ENCODE peak calls at places on chromosomes 12 and 14, in four cellular contexts. One of them, this sample, is unnamed.

GRCh38 chr12:108565976-108566375 is 3.6 kb downstream of the ISCU start:
- DNase-seq in RPMI8226: peak
- DNase-seq in activated T-helper 1 cell treated with anti-CD3 and anti-CD28 coated beads, Interleukin-12 subunit alpha, Interleukin-12 subunit beta, Interleukin-2, Interleukin-4 antibody, amounts not matched to agents 30 ng/mL and 10 ng/mL and 1 ng/mL, durations not matched to agents 14 hours and 24 hours and 36 hours: no peak
- DNase-seq in renal cortical epithelial cell: peak
- DNase-seq in this sample: no peak

GRCh38 chr12:124055066-124055465 is 82.1 kb downstream of the ZNF664 start:
- DNase-seq in RPMI8226: no peak
- DNase-seq in activated T-helper 1 cell treated with anti-CD3 and anti-CD28 coated beads, Interleukin-12 subunit alpha, Interleukin-12 subunit beta, Interleukin-2, Interleukin-4 antibody, amounts not matched to agents 30 ng/mL and 10 ng/mL and 1 ng/mL, durations not matched to agents 14 hours and 24 hours and 36 hours: no peak
- DNase-seq in renal cortical epithelial cell: no peak
- DNase-seq in this sample: no peak

GRCh38 chr12:127158385-127159061 is 1108.4 kb upstream of the TMEM132C start:
- DNase-seq in RPMI8226: no peak
- DNase-seq in activated T-helper 1 cell treated with anti-CD3 and anti-CD28 coated beads, Interleukin-12 subunit alpha, Interleukin-12 subunit beta, Interleukin-2, Interleukin-4 antibody, amounts not matched to agents 30 ng/mL and 10 ng/mL and 1 ng/mL, durations not matched to agents 14 hours and 24 hours and 36 hours: no peak
- DNase-seq in renal cortical epithelial cell: no peak
- DNase-seq in this sample: no peak

GRCh38 chr14:79028281-79028680 is 858.1 kb downstream of the NRXN3 start:
- DNase-seq in RPMI8226: no peak
- DNase-seq in activated T-helper 1 cell treated with anti-CD3 and anti-CD28 coated beads, Interleukin-12 subunit alpha, Interleukin-12 subunit beta, Interleukin-2, Interleukin-4 antibody, amounts not matched to agents 30 ng/mL and 10 ng/mL and 1 ng/mL, durations not matched to agents 14 hours and 24 hours and 36 hours: no peak
- DNase-seq in renal cortical epithelial cell: no peak
- DNase-seq in this sample: no peak

GRCh38 chr12:130775953-130776856 is 60.1 kb upstream of the RIMBP2 start:
- DNase-seq in RPMI8226: no peak
- DNase-seq in activated T-helper 1 cell treated with anti-CD3 and anti-CD28 coated beads, Interleukin-12 subunit alpha, Interleukin-12 subunit beta, Interleukin-2, Interleukin-4 antibody, amounts not matched to agents 30 ng/mL and 10 ng/mL and 1 ng/mL, durations not matched to agents 14 hours and 24 hours and 36 hours: no peak
- DNase-seq in renal cortical epithelial cell: peak
- DNase-seq in this sample: peak

GRCh38 chr12:132308311-132309161 is 20.9 kb downstream of the GALNT9 start:
- DNase-seq in RPMI8226: no peak
- DNase-seq in activated T-helper 1 cell treated with anti-CD3 and anti-CD28 coated beads, Interleukin-12 subunit alpha, Interleukin-12 subunit beta, Interleukin-2, Interleukin-4 antibody, amounts not matched to agents 30 ng/mL and 10 ng/mL and 1 ng/mL, durations not matched to agents 14 hours and 24 hours and 36 hours: no peak
- DNase-seq in renal cortical epithelial cell: no peak
- DNase-seq in this sample: no peak

GRCh38 chr12:106584104-106585064 is 1.6 kb downstream of the RFX4 start:
- DNase-seq in RPMI8226: no peak
- DNase-seq in activated T-helper 1 cell treated with anti-CD3 and anti-CD28 coated beads, Interleukin-12 subunit alpha, Interleukin-12 subunit beta, Interleukin-2, Interleukin-4 antibody, amounts not matched to agents 30 ng/mL and 10 ng/mL and 1 ng/mL, durations not matched to agents 14 hours and 24 hours and 36 hours: no peak
- DNase-seq in renal cortical epithelial cell: no peak
- DNase-seq in this sample: no peak

GRCh38 chr14:72605921-72606220 is 288.0 kb downstream of the DPF3 start:
- DNase-seq in RPMI8226: no peak
- DNase-seq in activated T-helper 1 cell treated with anti-CD3 and anti-CD28 coated beads, Interleukin-12 subunit alpha, Interleukin-12 subunit beta, Interleukin-2, Interleukin-4 antibody, amounts not matched to agents 30 ng/mL and 10 ng/mL and 1 ng/mL, durations not matched to agents 14 hours and 24 hours and 36 hours: no peak
- DNase-seq in renal cortical epithelial cell: no peak
- DNase-seq in this sample: no peak

GRCh38 chr14:102046337-102047278 is 40.2 kb downstream of the HSP90AA1 start:
- DNase-seq in RPMI8226: peak
- DNase-seq in activated T-helper 1 cell treated with anti-CD3 and anti-CD28 coated beads, Interleukin-12 subunit alpha, Interleukin-12 subunit beta, Interleukin-2, Interleukin-4 antibody, amounts not matched to agents 30 ng/mL and 10 ng/mL and 1 ng/mL, durations not matched to agents 14 hours and 24 hours and 36 hours: no peak
- DNase-seq in renal cortical epithelial cell: peak
- DNase-seq in this sample: peak

GRCh38 chr12:66288121-66288520 is 14.2 kb upstream of the HELB start:
- DNase-seq in RPMI8226: no peak
- DNase-seq in activated T-helper 1 cell treated with anti-CD3 and anti-CD28 coated beads, Interleukin-12 subunit alpha, Interleukin-12 subunit beta, Interleukin-2, Interleukin-4 antibody, amounts not matched to agents 30 ng/mL and 10 ng/mL and 1 ng/mL, durations not matched to agents 14 hours and 24 hours and 36 hours: peak
- DNase-seq in renal cortical epithelial cell: no peak
- DNase-seq in this sample: no peak

GRCh38 chr14:92687681-92688433 is 60.6 kb downstream of the LGMN start:
- DNase-seq in RPMI8226: no peak
- DNase-seq in activated T-helper 1 cell treated with anti-CD3 and anti-CD28 coated beads, Interleukin-12 subunit alpha, Interleukin-12 subunit beta, Interleukin-2, Interleukin-4 antibody, amounts not matched to agents 30 ng/mL and 10 ng/mL and 1 ng/mL, durations not matched to agents 14 hours and 24 hours and 36 hours: no peak
- DNase-seq in renal cortical epithelial cell: no peak
- DNase-seq in this sample: no peak

GRCh38 chr14:68612049-68612448 is 180.8 kb downstream of the ZFP36L1 start:
- DNase-seq in RPMI8226: no peak
- DNase-seq in activated T-helper 1 cell treated with anti-CD3 and anti-CD28 coated beads, Interleukin-12 subunit alpha, Interleukin-12 subunit beta, Interleukin-2, Interleukin-4 antibody, amounts not matched to agents 30 ng/mL and 10 ng/mL and 1 ng/mL, durations not matched to agents 14 hours and 24 hours and 36 hours: no peak
- DNase-seq in renal cortical epithelial cell: no peak
- DNase-seq in this sample: no peak

GRCh38 chr14:92513966-92514843 is 624 bp downstream of the RIN3 start:
- DNase-seq in RPMI8226: no peak
- DNase-seq in activated T-helper 1 cell treated with anti-CD3 and anti-CD28 coated beads, Interleukin-12 subunit alpha, Interleukin-12 subunit beta, Interleukin-2, Interleukin-4 antibody, amounts not matched to agents 30 ng/mL and 10 ng/mL and 1 ng/mL, durations not matched to agents 14 hours and 24 hours and 36 hours: no peak
- DNase-seq in renal cortical epithelial cell: no peak
- DNase-seq in this sample: no peak

GRCh38 chr12:32331133-32331532 is 68.2 kb upstream of the FGD4 start:
- DNase-seq in RPMI8226: no peak
- DNase-seq in activated T-helper 1 cell treated with anti-CD3 and anti-CD28 coated beads, Interleukin-12 subunit alpha, Interleukin-12 subunit beta, Interleukin-2, Interleukin-4 antibody, amounts not matched to agents 30 ng/mL and 10 ng/mL and 1 ng/mL, durations not matched to agents 14 hours and 24 hours and 36 hours: no peak
- DNase-seq in renal cortical epithelial cell: peak
- DNase-seq in this sample: no peak

GRCh38 chr12:7060353-7060954 is at the start of gene C1S:
- DNase-seq in RPMI8226: no peak
- DNase-seq in activated T-helper 1 cell treated with anti-CD3 and anti-CD28 coated beads, Interleukin-12 subunit alpha, Interleukin-12 subunit beta, Interleukin-2, Interleukin-4 antibody, amounts not matched to agents 30 ng/mL and 10 ng/mL and 1 ng/mL, durations not matched to agents 14 hours and 24 hours and 36 hours: no peak
- DNase-seq in renal cortical epithelial cell: peak
- DNase-seq in this sample: peak

GRCh38 chr12:85872497-85873091 is 1.5 kb upstream of the NTS start:
- DNase-seq in RPMI8226: peak
- DNase-seq in activated T-helper 1 cell treated with anti-CD3 and anti-CD28 coated beads, Interleukin-12 subunit alpha, Interleukin-12 subunit beta, Interleukin-2, Interleukin-4 antibody, amounts not matched to agents 30 ng/mL and 10 ng/mL and 1 ng/mL, durations not matched to agents 14 hours and 24 hours and 36 hours: no peak
- DNase-seq in renal cortical epithelial cell: peak
- DNase-seq in this sample: peak

GRCh38 chr12:68349083-68349700 is 17.0 kb upstream of the MDM1 start:
- DNase-seq in RPMI8226: no peak
- DNase-seq in activated T-helper 1 cell treated with anti-CD3 and anti-CD28 coated beads, Interleukin-12 subunit alpha, Interleukin-12 subunit beta, Interleukin-2, Interleukin-4 antibody, amounts not matched to agents 30 ng/mL and 10 ng/mL and 1 ng/mL, durations not matched to agents 14 hours and 24 hours and 36 hours: no peak
- DNase-seq in renal cortical epithelial cell: peak
- DNase-seq in this sample: no peak

GRCh38 chr14:81474156-81474492 is 59.5 kb downstream of the SEL1L start:
- DNase-seq in RPMI8226: peak
- DNase-seq in activated T-helper 1 cell treated with anti-CD3 and anti-CD28 coated beads, Interleukin-12 subunit alpha, Interleukin-12 subunit beta, Interleukin-2, Interleukin-4 antibody, amounts not matched to agents 30 ng/mL and 10 ng/mL and 1 ng/mL, durations not matched to agents 14 hours and 24 hours and 36 hours: no peak
- DNase-seq in renal cortical epithelial cell: no peak
- DNase-seq in this sample: no peak

GRCh38 chr14:50957296-50957695 is 13.0 kb upstream of the PYGL start:
- DNase-seq in RPMI8226: no peak
- DNase-seq in activated T-helper 1 cell treated with anti-CD3 and anti-CD28 coated beads, Interleukin-12 subunit alpha, Interleukin-12 subunit beta, Interleukin-2, Interleukin-4 antibody, amounts not matched to agents 30 ng/mL and 10 ng/mL and 1 ng/mL, durations not matched to agents 14 hours and 24 hours and 36 hours: no peak
- DNase-seq in renal cortical epithelial cell: no peak
- DNase-seq in this sample: no peak

GRCh38 chr14:50734950-50735697 is 67.0 kb upstream of the SAV1 start:
- DNase-seq in RPMI8226: no peak
- DNase-seq in activated T-helper 1 cell treated with anti-CD3 and anti-CD28 coated beads, Interleukin-12 subunit alpha, Interleukin-12 subunit beta, Interleukin-2, Interleukin-4 antibody, amounts not matched to agents 30 ng/mL and 10 ng/mL and 1 ng/mL, durations not matched to agents 14 hours and 24 hours and 36 hours: no peak
- DNase-seq in renal cortical epithelial cell: peak
- DNase-seq in this sample: no peak

GRCh38 chr12:71430756-71431155 is 8.8 kb upstream of the LGR5 start:
- DNase-seq in RPMI8226: no peak
- DNase-seq in activated T-helper 1 cell treated with anti-CD3 and anti-CD28 coated beads, Interleukin-12 subunit alpha, Interleukin-12 subunit beta, Interleukin-2, Interleukin-4 antibody, amounts not matched to agents 30 ng/mL and 10 ng/mL and 1 ng/mL, durations not matched to agents 14 hours and 24 hours and 36 hours: no peak
- DNase-seq in renal cortical epithelial cell: no peak
- DNase-seq in this sample: no peak

GRCh38 chr12:117836476-117836875 is 132.3 kb downstream of the KSR2 start:
- DNase-seq in RPMI8226: no peak
- DNase-seq in activated T-helper 1 cell treated with anti-CD3 and anti-CD28 coated beads, Interleukin-12 subunit alpha, Interleukin-12 subunit beta, Interleukin-2, Interleukin-4 antibody, amounts not matched to agents 30 ng/mL and 10 ng/mL and 1 ng/mL, durations not matched to agents 14 hours and 24 hours and 36 hours: no peak
- DNase-seq in renal cortical epithelial cell: no peak
- DNase-seq in this sample: no peak

GRCh38 chr12:54019924-54020586 is 8.2 kb upstream of the HOXC6 start:
- DNase-seq in RPMI8226: no peak
- DNase-seq in activated T-helper 1 cell treated with anti-CD3 and anti-CD28 coated beads, Interleukin-12 subunit alpha, Interleukin-12 subunit beta, Interleukin-2, Interleukin-4 antibody, amounts not matched to agents 30 ng/mL and 10 ng/mL and 1 ng/mL, durations not matched to agents 14 hours and 24 hours and 36 hours: no peak
- DNase-seq in renal cortical epithelial cell: no peak
- DNase-seq in this sample: no peak

GRCh38 chr14:105144666-105145380 is 23.8 kb downstream of the JAG2 start:
- DNase-seq in RPMI8226: no peak
- DNase-seq in activated T-helper 1 cell treated with anti-CD3 and anti-CD28 coated beads, Interleukin-12 subunit alpha, Interleukin-12 subunit beta, Interleukin-2, Interleukin-4 antibody, amounts not matched to agents 30 ng/mL and 10 ng/mL and 1 ng/mL, durations not matched to agents 14 hours and 24 hours and 36 hours: no peak
- DNase-seq in renal cortical epithelial cell: no peak
- DNase-seq in this sample: no peak

GRCh38 chr12:75446857-75447256 is 33.7 kb upstream of the GLIPR1 start:
- DNase-seq in RPMI8226: no peak
- DNase-seq in activated T-helper 1 cell treated with anti-CD3 and anti-CD28 coated beads, Interleukin-12 subunit alpha, Interleukin-12 subunit beta, Interleukin-2, Interleukin-4 antibody, amounts not matched to agents 30 ng/mL and 10 ng/mL and 1 ng/mL, durations not matched to agents 14 hours and 24 hours and 36 hours: no peak
- DNase-seq in renal cortical epithelial cell: peak
- DNase-seq in this sample: no peak

GRCh38 chr14:64885555-64885954 is 5.8 kb upstream of the SPTB start:
- DNase-seq in RPMI8226: no peak
- DNase-seq in activated T-helper 1 cell treated with anti-CD3 and anti-CD28 coated beads, Interleukin-12 subunit alpha, Interleukin-12 subunit beta, Interleukin-2, Interleukin-4 antibody, amounts not matched to agents 30 ng/mL and 10 ng/mL and 1 ng/mL, durations not matched to agents 14 hours and 24 hours and 36 hours: no peak
- DNase-seq in renal cortical epithelial cell: no peak
- DNase-seq in this sample: no peak

GRCh38 chr12:6507102-6507998 is 13.4 kb downstream of the NCAPD2 start:
- DNase-seq in RPMI8226: no peak
- DNase-seq in activated T-helper 1 cell treated with anti-CD3 and anti-CD28 coated beads, Interleukin-12 subunit alpha, Interleukin-12 subunit beta, Interleukin-2, Interleukin-4 antibody, amounts not matched to agents 30 ng/mL and 10 ng/mL and 1 ng/mL, durations not matched to agents 14 hours and 24 hours and 36 hours: no peak
- DNase-seq in renal cortical epithelial cell: no peak
- DNase-seq in this sample: no peak

GRCh38 chr14:66746316-66747006 is 238.5 kb downstream of the GPHN start:
- DNase-seq in RPMI8226: peak
- DNase-seq in activated T-helper 1 cell treated with anti-CD3 and anti-CD28 coated beads, Interleukin-12 subunit alpha, Interleukin-12 subunit beta, Interleukin-2, Interleukin-4 antibody, amounts not matched to agents 30 ng/mL and 10 ng/mL and 1 ng/mL, durations not matched to agents 14 hours and 24 hours and 36 hours: no peak
- DNase-seq in renal cortical epithelial cell: peak
- DNase-seq in this sample: peak

GRCh38 chr12:12024958-12025682 is 45.6 kb upstream of the BCL2L14 start:
- DNase-seq in RPMI8226: peak
- DNase-seq in activated T-helper 1 cell treated with anti-CD3 and anti-CD28 coated beads, Interleukin-12 subunit alpha, Interleukin-12 subunit beta, Interleukin-2, Interleukin-4 antibody, amounts not matched to agents 30 ng/mL and 10 ng/mL and 1 ng/mL, durations not matched to agents 14 hours and 24 hours and 36 hours: peak
- DNase-seq in renal cortical epithelial cell: peak
- DNase-seq in this sample: no peak

GRCh38 chr12:119457251-119457650 is 122.7 kb downstream of the CCDC60 start:
- DNase-seq in RPMI8226: no peak
- DNase-seq in activated T-helper 1 cell treated with anti-CD3 and anti-CD28 coated beads, Interleukin-12 subunit alpha, Interleukin-12 subunit beta, Interleukin-2, Interleukin-4 antibody, amounts not matched to agents 30 ng/mL and 10 ng/mL and 1 ng/mL, durations not matched to agents 14 hours and 24 hours and 36 hours: no peak
- DNase-seq in renal cortical epithelial cell: no peak
- DNase-seq in this sample: no peak

GRCh38 chr12:113302925-113303640 is 31.8 kb downstream of the SLC8B1 start:
- DNase-seq in RPMI8226: peak
- DNase-seq in activated T-helper 1 cell treated with anti-CD3 and anti-CD28 coated beads, Interleukin-12 subunit alpha, Interleukin-12 subunit beta, Interleukin-2, Interleukin-4 antibody, amounts not matched to agents 30 ng/mL and 10 ng/mL and 1 ng/mL, durations not matched to agents 14 hours and 24 hours and 36 hours: no peak
- DNase-seq in renal cortical epithelial cell: no peak
- DNase-seq in this sample: no peak

GRCh38 chr14:85468815-85469214 is 61.1 kb upstream of the FLRT2 start:
- DNase-seq in RPMI8226: no peak
- DNase-seq in activated T-helper 1 cell treated with anti-CD3 and anti-CD28 coated beads, Interleukin-12 subunit alpha, Interleukin-12 subunit beta, Interleukin-2, Interleukin-4 antibody, amounts not matched to agents 30 ng/mL and 10 ng/mL and 1 ng/mL, durations not matched to agents 14 hours and 24 hours and 36 hours: no peak
- DNase-seq in renal cortical epithelial cell: no peak
- DNase-seq in this sample: no peak

GRCh38 chr12:117441751-117442150 is 80.3 kb upstream of the NOS1 start:
- DNase-seq in RPMI8226: no peak
- DNase-seq in activated T-helper 1 cell treated with anti-CD3 and anti-CD28 coated beads, Interleukin-12 subunit alpha, Interleukin-12 subunit beta, Interleukin-2, Interleukin-4 antibody, amounts not matched to agents 30 ng/mL and 10 ng/mL and 1 ng/mL, durations not matched to agents 14 hours and 24 hours and 36 hours: no peak
- DNase-seq in renal cortical epithelial cell: peak
- DNase-seq in this sample: peak

GRCh38 chr14:65290830-65291229 is 121.7 kb upstream of the FUT8 start:
- DNase-seq in RPMI8226: no peak
- DNase-seq in activated T-helper 1 cell treated with anti-CD3 and anti-CD28 coated beads, Interleukin-12 subunit alpha, Interleukin-12 subunit beta, Interleukin-2, Interleukin-4 antibody, amounts not matched to agents 30 ng/mL and 10 ng/mL and 1 ng/mL, durations not matched to agents 14 hours and 24 hours and 36 hours: no peak
- DNase-seq in renal cortical epithelial cell: peak
- DNase-seq in this sample: no peak

GRCh38 chr14:88919502-88919901 is 95.1 kb downstream of the TTC8 start:
- DNase-seq in RPMI8226: no peak
- DNase-seq in activated T-helper 1 cell treated with anti-CD3 and anti-CD28 coated beads, Interleukin-12 subunit alpha, Interleukin-12 subunit beta, Interleukin-2, Interleukin-4 antibody, amounts not matched to agents 30 ng/mL and 10 ng/mL and 1 ng/mL, durations not matched to agents 14 hours and 24 hours and 36 hours: no peak
- DNase-seq in renal cortical epithelial cell: peak
- DNase-seq in this sample: no peak

GRCh38 chr14:89351364-89351957 is 65.6 kb downstream of the FOXN3 start:
- DNase-seq in RPMI8226: no peak
- DNase-seq in activated T-helper 1 cell treated with anti-CD3 and anti-CD28 coated beads, Interleukin-12 subunit alpha, Interleukin-12 subunit beta, Interleukin-2, Interleukin-4 antibody, amounts not matched to agents 30 ng/mL and 10 ng/mL and 1 ng/mL, durations not matched to agents 14 hours and 24 hours and 36 hours: no peak
- DNase-seq in renal cortical epithelial cell: peak
- DNase-seq in this sample: no peak

GRCh38 chr12:121996050-121996944 is 25.4 kb upstream of the BCL7A start:
- DNase-seq in RPMI8226: no peak
- DNase-seq in activated T-helper 1 cell treated with anti-CD3 and anti-CD28 coated beads, Interleukin-12 subunit alpha, Interleukin-12 subunit beta, Interleukin-2, Interleukin-4 antibody, amounts not matched to agents 30 ng/mL and 10 ng/mL and 1 ng/mL, durations not matched to agents 14 hours and 24 hours and 36 hours: no peak
- DNase-seq in renal cortical epithelial cell: peak
- DNase-seq in this sample: no peak

GRCh38 chr12:84950971-84951546 is 38.5 kb upstream of the SLC6A15 start:
- DNase-seq in RPMI8226: no peak
- DNase-seq in activated T-helper 1 cell treated with anti-CD3 and anti-CD28 coated beads, Interleukin-12 subunit alpha, Interleukin-12 subunit beta, Interleukin-2, Interleukin-4 antibody, amounts not matched to agents 30 ng/mL and 10 ng/mL and 1 ng/mL, durations not matched to agents 14 hours and 24 hours and 36 hours: no peak
- DNase-seq in renal cortical epithelial cell: no peak
- DNase-seq in this sample: no peak

This sample was measured in globus pallidus.